ENCODE peak calls at places on chromosome 20, in ten cellular contexts. One of them, this sample, is unnamed. For H3K27me3, the result is how much of the 10 kb centered on the place peaks cover.

GRCh38 chr20:56796345-56796744 is 167.2 kb downstream of the TFAP2C start:
- DNase-seq in tibial artery: no peak
- DNase-seq in heart left ventricle: no peak
- DNase-seq in HCT116: no peak
- DNase-seq in psoas muscle: no peak
- DNase-seq in endodermal cell: no peak
- DNase-seq in AG04450: no peak
- DNase-seq in cardiac muscle cell: no peak
- DNase-seq in gastrocnemius medialis: no peak
- DNase-seq in heart right ventricle: no peak
- DNase-seq in this sample: no peak

GRCh38 chr20:56422131-56422823 is 10.2 kb downstream of the CASS4 start:
- DNase-seq in tibial artery: no peak
- DNase-seq in heart left ventricle: no peak
- DNase-seq in HCT116: peak
- DNase-seq in psoas muscle: no peak
- DNase-seq in endodermal cell: no peak
- DNase-seq in AG04450: peak
- DNase-seq in cardiac muscle cell: no peak
- DNase-seq in gastrocnemius medialis: no peak
- DNase-seq in heart right ventricle: no peak
- DNase-seq in this sample: peak

GRCh38 chr20:51918561-51918960 is 116.2 kb upstream of the SALL4 start:
- DNase-seq in tibial artery: no peak
- DNase-seq in heart left ventricle: no peak
- DNase-seq in HCT116: no peak
- DNase-seq in psoas muscle: no peak
- DNase-seq in endodermal cell: no peak
- DNase-seq in AG04450: no peak
- DNase-seq in cardiac muscle cell: no peak
- DNase-seq in gastrocnemius medialis: no peak
- DNase-seq in heart right ventricle: no peak
- DNase-seq in this sample: no peak

GRCh38 chr20:58109126-58109880 is 119.2 kb downstream of the ANKRD60 start:
- DNase-seq in tibial artery: no peak
- DNase-seq in heart left ventricle: no peak
- DNase-seq in HCT116: no peak
- DNase-seq in psoas muscle: no peak
- DNase-seq in endodermal cell: no peak
- DNase-seq in AG04450: no peak
- DNase-seq in cardiac muscle cell: no peak
- DNase-seq in gastrocnemius medialis: no peak
- DNase-seq in heart right ventricle: no peak
- DNase-seq in this sample: peak

GRCh38 chr20:58659841-58660240 is 8.8 kb downstream of the STX16 start:
- DNase-seq in tibial artery: no peak
- DNase-seq in heart left ventricle: no peak
- DNase-seq in HCT116: no peak
- DNase-seq in psoas muscle: no peak
- DNase-seq in endodermal cell: peak
- DNase-seq in AG04450: no peak
- DNase-seq in cardiac muscle cell: no peak
- DNase-seq in gastrocnemius medialis: no peak
- DNase-seq in heart right ventricle: no peak
- DNase-seq in this sample: peak

GRCh38 chr20:61328906-61329558 is 77.0 kb downstream of the CDH4 start:
- DNase-seq in tibial artery: no peak
- DNase-seq in heart left ventricle: peak
- DNase-seq in HCT116: no peak
- DNase-seq in psoas muscle: peak
- DNase-seq in endodermal cell: no peak
- DNase-seq in AG04450: no peak
- DNase-seq in cardiac muscle cell: no peak
- DNase-seq in gastrocnemius medialis: no peak
- DNase-seq in heart right ventricle: no peak
- DNase-seq in this sample: peak

GRCh38 chr20:354298-354977 is 7.5 kb downstream of the NRSN2 start:
- DNase-seq in tibial artery: peak
- DNase-seq in heart left ventricle: peak
- DNase-seq in HCT116: peak
- DNase-seq in psoas muscle: peak
- DNase-seq in endodermal cell: peak
- DNase-seq in AG04450: peak
- DNase-seq in cardiac muscle cell: peak
- DNase-seq in gastrocnemius medialis: peak
- DNase-seq in heart right ventricle: peak
- DNase-seq in this sample: peak

GRCh38 chr20:1702288-1702687 is 44.7 kb upstream of the SIRPG start:
- DNase-seq in tibial artery: no peak
- DNase-seq in heart left ventricle: no peak
- DNase-seq in HCT116: no peak
- DNase-seq in psoas muscle: no peak
- DNase-seq in endodermal cell: no peak
- DNase-seq in AG04450: no peak
- DNase-seq in cardiac muscle cell: no peak
- DNase-seq in gastrocnemius medialis: no peak
- DNase-seq in heart right ventricle: no peak
- DNase-seq in this sample: no peak

GRCh38 chr20:45358282-45359068 is 4.5 kb upstream of the SYS1 start:
- DNase-seq in tibial artery: peak
- DNase-seq in heart left ventricle: peak
- DNase-seq in HCT116: no peak
- DNase-seq in psoas muscle: peak
- DNase-seq in endodermal cell: peak
- DNase-seq in AG04450: no peak
- DNase-seq in cardiac muscle cell: no peak
- DNase-seq in gastrocnemius medialis: peak
- DNase-seq in heart right ventricle: peak
- DNase-seq in this sample: peak

GRCh38 chr20:9831032-9831431 is 7.8 kb downstream of the PAK5 start:
- DNase-seq in tibial artery: no peak
- DNase-seq in heart left ventricle: no peak
- DNase-seq in HCT116: no peak
- DNase-seq in psoas muscle: no peak
- DNase-seq in endodermal cell: no peak
- DNase-seq in AG04450: no peak
- DNase-seq in cardiac muscle cell: no peak
- DNase-seq in gastrocnemius medialis: no peak
- DNase-seq in heart right ventricle: no peak
- DNase-seq in this sample: no peak

GRCh38 chr20:9835302-9835701 is 3.6 kb downstream of the PAK5 start:
- DNase-seq in tibial artery: no peak
- DNase-seq in heart left ventricle: no peak
- DNase-seq in HCT116: no peak
- DNase-seq in psoas muscle: no peak
- DNase-seq in endodermal cell: no peak
- DNase-seq in AG04450: no peak
- DNase-seq in cardiac muscle cell: no peak
- DNase-seq in gastrocnemius medialis: no peak
- DNase-seq in heart right ventricle: no peak
- DNase-seq in this sample: no peak

DNA sequence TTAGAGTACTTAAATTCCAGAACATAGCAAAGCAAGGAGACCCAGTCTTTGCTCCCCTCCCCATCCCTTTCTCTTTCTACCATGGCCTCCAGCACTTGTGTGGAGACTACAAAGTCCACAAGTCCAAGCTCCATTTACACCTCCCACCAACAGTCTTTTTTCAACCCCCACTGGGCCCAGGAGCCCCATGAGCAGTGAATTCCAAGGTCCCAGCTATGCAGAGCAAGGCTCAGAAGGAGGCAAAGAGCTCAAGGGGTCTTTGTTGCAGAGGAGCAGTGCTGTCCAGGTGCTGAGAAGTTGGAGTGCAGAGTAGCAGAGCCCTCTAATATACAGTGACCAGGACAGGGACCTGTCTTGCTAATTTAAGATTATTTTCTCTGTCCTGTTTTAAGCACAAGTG is 9.0 kb downstream of the PAK5 start:
- DNase-seq in tibial artery: no peak
- DNase-seq in heart left ventricle: no peak
- DNase-seq in HCT116: no peak
- DNase-seq in psoas muscle: no peak
- DNase-seq in endodermal cell: peak
- DNase-seq in AG04450: no peak
- DNase-seq in cardiac muscle cell: peak
- DNase-seq in gastrocnemius medialis: no peak
- DNase-seq in heart right ventricle: no peak
- DNase-seq in this sample: no peak
- TF ChIP-seq CTCF in tibial artery: no peak
- TF ChIP-seq CTCF in heart left ventricle: no peak
- TF ChIP-seq CTCF in HCT116: no peak
- TF ChIP-seq CTCF in psoas muscle: no peak
- TF ChIP-seq CTCF in endodermal cell: no peak
- TF ChIP-seq CTCF in AG04450: no peak
- TF ChIP-seq CTCF in cardiac muscle cell: no peak
- TF ChIP-seq CTCF in gastrocnemius medialis: no peak
- TF ChIP-seq CTCF in heart right ventricle: no peak
- TF ChIP-seq CTCF in this sample: no peak

GRCh38 chr20:20780127-20780822 is 67.8 kb upstream of the RALGAPA2 start:
- DNase-seq in tibial artery: peak
- DNase-seq in heart left ventricle: peak
- DNase-seq in HCT116: no peak
- DNase-seq in psoas muscle: peak
- DNase-seq in endodermal cell: peak
- DNase-seq in AG04450: no peak
- DNase-seq in cardiac muscle cell: no peak
- DNase-seq in gastrocnemius medialis: peak
- DNase-seq in heart right ventricle: peak
- DNase-seq in this sample: peak
- H3K4me3 ChIP-seq in tibial artery: no peak
- H3K4me3 ChIP-seq in heart left ventricle: no peak
- H3K4me3 ChIP-seq in HCT116: no peak
- H3K4me3 ChIP-seq in psoas muscle: peak
- H3K4me3 ChIP-seq in endodermal cell: no peak
- H3K4me3 ChIP-seq in AG04450: no peak
- H3K4me3 ChIP-seq in cardiac muscle cell: no peak
- H3K4me3 ChIP-seq in gastrocnemius medialis: peak
- H3K4me3 ChIP-seq in heart right ventricle: no peak
- H3K4me3 ChIP-seq in this sample: peak

DNA sequence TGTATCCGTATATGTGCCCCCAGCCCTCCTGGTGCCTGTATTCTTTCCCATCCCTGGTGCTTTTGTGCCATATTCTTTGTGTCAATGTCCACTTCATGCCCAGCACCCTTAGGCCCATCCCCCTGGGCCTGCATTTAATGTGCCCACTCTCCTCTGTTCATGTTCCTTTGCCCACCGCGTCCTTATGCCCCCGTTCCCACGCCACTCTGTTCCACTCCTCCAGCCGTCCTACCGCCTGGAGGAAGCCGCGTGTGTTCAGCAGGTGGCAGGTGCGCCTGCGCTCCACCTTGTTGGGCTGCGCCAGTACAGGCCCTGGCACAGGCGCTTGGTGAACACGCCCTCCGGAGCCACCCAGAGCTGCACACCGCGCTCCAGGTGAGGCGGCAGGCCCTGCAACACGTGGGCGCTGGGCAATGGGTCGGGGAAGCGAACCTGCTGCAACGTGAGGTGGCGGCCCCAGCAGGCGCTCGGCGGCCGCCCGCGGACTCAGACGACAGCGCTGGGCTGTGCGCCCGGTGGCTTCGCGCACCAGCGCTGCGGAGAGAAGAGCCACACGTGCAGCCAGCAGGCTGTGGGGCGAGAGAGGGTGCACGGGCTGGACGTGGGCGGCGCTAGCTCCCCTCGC is 4.0 kb upstream of the FOXS1 start:
- DNase-seq in tibial artery: no peak
- DNase-seq in heart left ventricle: no peak
- DNase-seq in HCT116: no peak
- DNase-seq in psoas muscle: no peak
- DNase-seq in endodermal cell: no peak
- DNase-seq in AG04450: no peak
- DNase-seq in cardiac muscle cell: no peak
- DNase-seq in gastrocnemius medialis: no peak
- DNase-seq in heart right ventricle: no peak
- DNase-seq in this sample: peak
- H3K27me3 ChIP-seq in tibial artery: under half
- H3K27me3 ChIP-seq in heart left ventricle: under half
- H3K27me3 ChIP-seq in HCT116: under half
- H3K27me3 ChIP-seq in psoas muscle: under half
- H3K27me3 ChIP-seq in endodermal cell: under half
- H3K27me3 ChIP-seq in AG04450: under half
- H3K27me3 ChIP-seq in cardiac muscle cell: under half
- H3K27me3 ChIP-seq in gastrocnemius medialis: under half
- H3K27me3 ChIP-seq in heart right ventricle: under half
- H3K27me3 ChIP-seq in this sample: under half

GRCh38 chr20:3172933-3173581 is at the start of gene LZTS3:
- DNase-seq in tibial artery: peak
- DNase-seq in heart left ventricle: peak
- DNase-seq in HCT116: no peak
- DNase-seq in psoas muscle: peak
- DNase-seq in endodermal cell: peak
- DNase-seq in AG04450: no peak
- DNase-seq in cardiac muscle cell: no peak
- DNase-seq in gastrocnemius medialis: peak
- DNase-seq in heart right ventricle: peak
- DNase-seq in this sample: peak
- TF ChIP-seq CTCF in tibial artery: no peak
- TF ChIP-seq CTCF in heart left ventricle: no peak
- TF ChIP-seq CTCF in HCT116: no peak
- TF ChIP-seq CTCF in psoas muscle: no peak
- TF ChIP-seq CTCF in endodermal cell: no peak
- TF ChIP-seq CTCF in AG04450: no peak
- TF ChIP-seq CTCF in cardiac muscle cell: no peak
- TF ChIP-seq CTCF in gastrocnemius medialis: no peak
- TF ChIP-seq CTCF in heart right ventricle: no peak
- TF ChIP-seq CTCF in this sample: no peak